ENCODE peak calls at places on chromosome 4, in five cellular contexts. W is stimulated activated CD4-positive, alpha-beta T cell treated with anti-CD3 and anti-CD28 coated beads, Interleukin-2, amount 100 ng/mL, for 24 hours; V is substantia nigra; X is NCI-H2029 treated with DMSO at 0.1 percent for 48 hours; U is RWPE2. R is an unnamed sample.

GRCh38 chr4:176376032-176376614 is 56.4 kb downstream of the SPCS3 start:
- DNase-seq in W (no peak), V (no peak), X (no peak), U (no peak), R (peak)

GRCh38 chr4:165006457-165006856 is 25.3 kb upstream of the TRIM60 start:
- DNase-seq in W (no peak), V (no peak), X (no peak), U (no peak), R (no peak)

GRCh38 chr4:186946682-186947294 is 223.1 kb upstream of the FAT1 start:
- DNase-seq in W (no peak), V (no peak), X (no peak), U (no peak), R (peak)

GRCh38 chr4:14465057-14465456 is 537.2 kb upstream of the CPEB2 start:
- DNase-seq in W (no peak), V (no peak), X (no peak), U (no peak), R (no peak)

GRCh38 chr4:176335421-176335820 is 15.7 kb downstream of the SPCS3 start:
- DNase-seq in W (no peak), V (no peak), X (no peak), U (no peak), R (peak)

GRCh38 chr4:147846318-147847135 is 114.6 kb downstream of the ARHGAP10 start:
- DNase-seq in W (no peak), V (no peak), X (no peak), U (no peak), R (no peak)

GRCh38 chr4:89511776-89512175 is 204.2 kb upstream of the GPRIN3 start:
- DNase-seq in W (no peak), V (no peak), X (no peak), U (no peak), R (no peak)

GRCh38 chr4:68460085-68460484 is 12.8 kb downstream of the TMPRSS11E start:
- DNase-seq in W (no peak), V (no peak), X (no peak), U (no peak), R (no peak)

GRCh38 chr4:27886075-27886474 is 1025.4 kb downstream of the STIM2 start:
- DNase-seq in W (no peak), V (no peak), X (no peak), U (no peak), R (peak)

GRCh38 chr4:183766140-183766539 is 107.0 kb downstream of the TRAPPC11 start:
- DNase-seq in W (no peak), V (no peak), X (no peak), U (no peak), R (no peak)

GRCh38 chr4:150368667-150369066 is 213.3 kb upstream of the MAB21L2 start:
- DNase-seq in W (no peak), V (no peak), X (peak), U (no peak), R (peak)

GRCh38 chr4:52873191-52873590 is 11.1 kb downstream of the RASL11B start:
- DNase-seq in W (no peak), V (no peak), X (peak), U (no peak), R (no peak)

GRCh38 chr4:15005474-15006115 is 3.3 kb downstream of the CPEB2 start:
- DNase-seq in W (no peak), V (no peak), X (no peak), U (no peak), R (no peak)

GRCh38 chr4:189088783-189089182 is 851.9 kb upstream of the FRG1 start:
- DNase-seq in W (no peak), V (no peak), X (peak), U (no peak), R (no peak)

GRCh38 chr4:53962516-53963225 is 101.7 kb downstream of the CHIC2 start:
- DNase-seq in W (no peak), V (no peak), X (no peak), U (no peak), R (peak)

GRCh38 chr4:56655627-56656345 is 25.3 kb downstream of the HOPX start:
- DNase-seq in W (peak), V (peak), X (no peak), U (peak), R (no peak)

GRCh38 chr4:8506373-8507250 is 66.0 kb downstream of the TRMT44 start:
- DNase-seq in W (no peak), V (no peak), X (no peak), U (peak), R (peak)

GRCh38 chr4:2361366-2362285 is 56.8 kb downstream of the ZFYVE28 start:
- DNase-seq in W (no peak), V (no peak), X (no peak), U (no peak), R (no peak)

GRCh38 chr4:4948370-4948769 is 70.9 kb downstream of the CYTL1 start:
- DNase-seq in W (no peak), V (no peak), X (no peak), U (no peak), R (no peak)

GRCh38 chr4:10706236-10706635 is 21.7 kb upstream of the CLNK start:
- DNase-seq in W (no peak), V (no peak), X (peak), U (no peak), R (no peak)

GRCh38 chr4:56668267-56668666 is 12.8 kb downstream of the HOPX start:
- DNase-seq in W (no peak), V (no peak), X (no peak), U (no peak), R (no peak)

GRCh38 chr4:13992041-13992440 is 364.5 kb upstream of the BOD1L1 start:
- DNase-seq in W (no peak), V (no peak), X (no peak), U (no peak), R (no peak)

GRCh38 chr4:124631760-124632159 is 80.8 kb downstream of the ANKRD50 start:
- DNase-seq in W (no peak), V (no peak), X (no peak), U (peak), R (peak)

GRCh38 chr4:94262163-94263016 is 54.7 kb downstream of the SMARCAD1 start:
- DNase-seq in W (no peak), V (no peak), X (no peak), U (no peak), R (peak)